ENCODE peak calls at places on chromosomes 6 and 20, in ten cellular contexts. T is CD8-positive, alpha-beta T cell; O is IMR-90; N is A673; Q is uterus; P is heart right ventricle; M is stomach; Z is adrenal gland; I is HCT116; F is prostate gland. L is an unnamed sample. For H3K4me1, the result is how much of the 10 kb centered on the place peaks cover.

GRCh38 chr6:36418558-36418957 is 24.1 kb downstream of the PXT1 start:
- DNase-seq in T (no peak), O (no peak), N (no peak), Q (no peak), P (no peak), M (no peak), Z (no peak), I (no peak), F (no peak), L (no peak)

GRCh38 chr20:44412402-44413144 is 57.1 kb downstream of the HNF4A start:
- DNase-seq in T (no peak), O (no peak), N (no peak), Q (no peak), P (no peak), M (no peak), Z (no peak), I (no peak), F (no peak), L (no peak)

GRCh38 chr6:170011233-170012142 is 260.1 kb downstream of the ERMARD start:
- DNase-seq in T (no peak), O (no peak), N (no peak), Q (peak), P (peak), M (no peak), Z (no peak), I (no peak), F (no peak), L (peak)

GRCh38 chr6:116046739-116047138 is 14.0 kb downstream of the FRK start:
- DNase-seq in T (no peak), O (no peak), N (no peak), Q (no peak), P (no peak), M (no peak), Z (no peak), I (no peak), F (no peak), L (no peak)

GRCh38 chr6:158476389-158476788 is 83.5 kb upstream of the TMEM181 start:
- DNase-seq in T (no peak), O (no peak), N (no peak), Q (no peak), P (no peak), M (no peak), Z (no peak), I (no peak), F (no peak), L (no peak)

GRCh38 chr6:131061041-131061770 is 1.8 kb downstream of the EPB41L2 start:
- DNase-seq in T (no peak), O (peak), N (peak), Q (no peak), P (no peak), M (no peak), Z (no peak), I (no peak), F (no peak), L (no peak)

GRCh38 chr20:62620624-62621023 is 21.7 kb upstream of the SLCO4A1 start:
- DNase-seq in T (no peak), O (no peak), N (no peak), Q (no peak), P (no peak), M (no peak), Z (no peak), I (no peak), F (no peak), L (no peak)

GRCh38 chr6:163501022-163501421 is 86.5 kb downstream of the QKI start:
- DNase-seq in T (no peak), O (no peak), N (no peak), Q (no peak), P (no peak), M (no peak), Z (no peak), I (no peak), F (no peak), L (no peak)

GRCh38 chr20:35597186-35597585 is 18.4 kb upstream of the SPAG4 start:
- DNase-seq in T (no peak), O (no peak), N (no peak), Q (no peak), P (no peak), M (no peak), Z (no peak), I (no peak), F (no peak), L (no peak)

GRCh38 chr20:10843161-10843711 is 169.4 kb upstream of the JAG1 start:
- DNase-seq in T (no peak), O (peak), N (no peak), Q (peak), P (no peak), M (no peak), Z (no peak), I (no peak), F (no peak), L (no peak)

GRCh38 chr20:32004963-32005362 is 5.3 kb upstream of the CCM2L start:
- DNase-seq in T (no peak), O (peak), N (no peak), Q (no peak), P (no peak), M (no peak), Z (no peak), I (peak), F (no peak), L (no peak)

GRCh38 chr6:165636415-165637048 is 26.5 kb downstream of the PDE10A start:
- DNase-seq in T (no peak), O (peak), N (no peak), Q (no peak), P (no peak), M (no peak), Z (no peak), I (no peak), F (no peak), L (no peak)

GRCh38 chr20:36311854-36312723 is 6.0 kb downstream of the DLGAP4 start:
- DNase-seq in T (peak), O (no peak), N (no peak), Q (no peak), P (no peak), M (no peak), Z (peak), I (no peak), F (no peak), L (no peak)

GRCh38 chr6:40788661-40789111 is 201.5 kb upstream of the LRFN2 start:
- DNase-seq in T (no peak), O (no peak), N (no peak), Q (no peak), P (no peak), M (no peak), Z (no peak), I (no peak), F (no peak), L (no peak)

GRCh38 chr6:40845588-40845987 is 193.4 kb downstream of the UNC5CL start:
- DNase-seq in T (no peak), O (peak), N (peak), Q (no peak), P (peak), M (peak), Z (peak), I (peak), F (peak), L (no peak)

GRCh38 chr6:23842760-23843159 is 283.3 kb upstream of the NRSN1 start:
- DNase-seq in T (no peak), O (no peak), N (no peak), Q (no peak), P (no peak), M (no peak), Z (no peak), I (no peak), F (no peak), L (no peak)

GRCh38 chr6:129586815-129587214 is 123.2 kb downstream of the ARHGAP18 start:
- DNase-seq in T (no peak), O (peak), N (no peak), Q (no peak), P (no peak), M (no peak), Z (no peak), I (no peak), F (no peak), L (no peak)

GRCh38 chr6:34560366-34561226 is 4.5 kb upstream of the SPDEF start:
- DNase-seq in T (no peak), O (peak), N (no peak), Q (no peak), P (no peak), M (peak), Z (no peak), I (no peak), F (no peak), L (no peak)

GRCh38 chr20:846894-847278 is 13.4 kb downstream of the FAM110A start:
- DNase-seq in T (peak), O (no peak), N (peak), Q (no peak), P (no peak), M (no peak), Z (no peak), I (no peak), F (no peak), L (no peak)

GRCh38 chr20:11654766-11655165 is 262.9 kb upstream of the BTBD3 start:
- DNase-seq in T (no peak), O (no peak), N (no peak), Q (no peak), P (no peak), M (no peak), Z (no peak), I (no peak), F (no peak), L (no peak)

GRCh38 chr20:50729925-50730764 is 1.2 kb upstream of the PARD6B start:
- DNase-seq in T (no peak), O (no peak), N (no peak), Q (no peak), P (no peak), M (no peak), Z (peak), I (no peak), F (no peak), L (no peak)

GRCh38 chr20:50731930-50732690 is 730 bp downstream of the PARD6B start:
- DNase-seq in T (peak), O (no peak), N (peak), Q (no peak), P (no peak), M (no peak), Z (peak), I (no peak), F (no peak), L (no peak)

GRCh38 chr20:50730765-50731054 is 670 bp upstream of the PARD6B start:
- DNase-seq in T (no peak), O (no peak), N (no peak), Q (no peak), P (no peak), M (no peak), Z (no peak), I (no peak), F (no peak), L (no peak)

GRCh38 chr20:50728981-50729874 is 2.2 kb upstream of the PARD6B start:
- DNase-seq in T (no peak), O (no peak), N (no peak), Q (no peak), P (no peak), M (peak), Z (no peak), I (peak), F (peak), L (no peak)

GRCh38 chr20:50731055-50731929 is at the start of gene PARD6B:
- DNase-seq in T (peak), O (peak), N (peak), Q (peak), P (peak), M (peak), Z (peak), I (peak), F (peak), L (peak)
- H3K4me1 ChIP-seq in T (under half), O (under half), N (under half), Q (under half), P (under half), M (half or more), Z (under half), I (half or more), F (under half), L (under half)

DNA sequence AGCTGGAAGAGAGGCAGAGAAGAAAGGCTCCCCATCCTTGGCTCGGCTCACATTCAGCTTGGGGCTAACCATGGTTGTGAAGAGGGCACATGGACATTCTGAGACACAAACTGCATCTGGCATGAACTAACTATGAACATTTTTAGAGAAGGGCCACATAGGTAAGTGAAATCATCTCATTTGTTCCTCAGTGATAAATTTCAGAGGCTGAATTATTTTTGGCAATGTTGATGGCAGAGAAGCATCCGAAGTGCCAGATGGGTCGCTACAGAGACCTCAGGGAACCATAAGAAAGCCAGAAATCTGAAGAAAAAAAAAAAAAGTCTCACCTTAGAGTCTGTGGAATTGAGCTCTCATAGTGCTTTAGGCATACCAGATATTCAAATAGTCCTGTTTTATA is 49.2 kb upstream of the FABP7 start:
- DNase-seq in T (no peak), O (no peak), N (no peak), Q (no peak), P (no peak), M (no peak), Z (no peak), I (no peak), F (no peak), L (no peak)
- H3K4me1 ChIP-seq in T (under half), O (under half), N (under half), Q (under half), P (under half), M (under half), Z (under half), I (under half), F (under half), L (under half)

DNA sequence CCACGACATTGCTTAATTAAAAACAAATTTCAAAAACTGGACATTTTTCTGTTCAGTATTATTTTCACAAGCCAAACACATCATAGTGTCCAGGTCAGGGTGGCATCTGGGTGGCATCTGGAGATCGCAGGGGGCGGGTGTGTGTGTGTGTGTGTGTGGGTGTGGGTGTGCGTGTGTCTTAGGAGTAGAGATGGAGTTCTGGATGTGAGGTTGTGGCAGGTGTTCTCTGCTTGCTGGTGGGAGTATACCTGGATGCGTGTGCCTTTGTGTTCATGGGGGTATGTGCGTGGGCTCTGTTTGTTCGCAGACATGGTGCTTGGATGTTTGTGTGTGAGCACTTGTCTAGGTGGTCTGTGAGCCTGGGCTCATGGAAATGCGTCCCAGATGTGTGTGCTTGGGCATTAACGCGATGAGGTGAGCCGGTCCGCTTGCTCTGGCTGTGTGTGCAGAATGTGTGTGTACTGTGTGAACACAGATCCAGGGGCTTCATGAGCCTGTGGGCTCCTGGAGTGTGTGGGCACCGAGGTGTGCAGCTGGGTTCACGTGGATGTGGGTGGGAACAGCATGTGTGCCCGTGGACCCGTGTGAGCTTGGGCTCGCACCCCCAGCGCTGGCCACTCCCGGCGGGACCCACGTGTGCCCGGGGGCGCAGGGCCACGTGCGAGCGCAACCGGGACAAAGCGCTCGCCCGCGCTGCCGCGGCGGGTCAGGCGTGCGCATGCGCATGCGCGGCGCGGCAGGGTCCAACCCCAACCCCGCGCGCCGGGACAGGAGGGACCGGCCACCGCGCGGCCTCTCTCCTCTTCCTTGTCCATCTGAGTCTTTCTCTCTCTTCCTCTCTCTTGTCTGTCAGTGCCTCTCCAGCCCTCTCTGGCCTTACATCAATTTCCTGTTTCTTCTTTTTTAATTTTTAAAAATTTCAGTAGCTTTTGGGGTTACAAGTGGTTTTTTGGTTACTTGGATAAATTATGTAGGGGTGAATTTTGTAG is 60.4 kb downstream of the SRC start:
- DNase-seq in T (no peak), O (peak), N (peak), Q (peak), P (no peak), M (peak), Z (peak), I (no peak), F (no peak), L (no peak)
- H3K4me1 ChIP-seq in T (under half), O (under half), N (under half), Q (under half), P (under half), M (under half), Z (under half), I (under half), F (under half), L (under half)

DNA sequence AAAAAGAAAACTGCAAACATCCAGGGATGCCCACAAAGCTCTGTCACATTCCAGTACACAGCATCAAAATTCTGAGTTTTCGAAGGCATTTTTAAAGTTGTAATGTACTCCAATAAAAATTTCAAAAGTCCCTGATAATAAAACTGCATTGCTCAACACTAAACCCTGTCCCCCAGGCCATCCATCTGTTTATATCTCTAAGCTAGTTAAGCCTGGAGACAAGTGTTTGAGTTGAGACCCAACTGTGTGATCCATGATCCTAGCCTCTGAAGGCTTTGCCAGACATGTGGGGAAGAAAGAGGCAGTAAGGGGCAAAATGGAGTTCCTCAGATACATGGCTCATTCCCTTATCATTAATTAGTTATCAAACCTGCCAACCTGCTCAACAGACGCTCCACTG is 198.4 kb downstream of the ISM1 start:
- DNase-seq in T (no peak), O (no peak), N (no peak), Q (no peak), P (no peak), M (no peak), Z (no peak), I (no peak), F (no peak), L (no peak)
- H3K4me1 ChIP-seq in T (under half), O (under half), N (under half), Q (under half), P (under half), M (under half), Z (under half), I (under half), F (under half), L (under half)

DNA sequence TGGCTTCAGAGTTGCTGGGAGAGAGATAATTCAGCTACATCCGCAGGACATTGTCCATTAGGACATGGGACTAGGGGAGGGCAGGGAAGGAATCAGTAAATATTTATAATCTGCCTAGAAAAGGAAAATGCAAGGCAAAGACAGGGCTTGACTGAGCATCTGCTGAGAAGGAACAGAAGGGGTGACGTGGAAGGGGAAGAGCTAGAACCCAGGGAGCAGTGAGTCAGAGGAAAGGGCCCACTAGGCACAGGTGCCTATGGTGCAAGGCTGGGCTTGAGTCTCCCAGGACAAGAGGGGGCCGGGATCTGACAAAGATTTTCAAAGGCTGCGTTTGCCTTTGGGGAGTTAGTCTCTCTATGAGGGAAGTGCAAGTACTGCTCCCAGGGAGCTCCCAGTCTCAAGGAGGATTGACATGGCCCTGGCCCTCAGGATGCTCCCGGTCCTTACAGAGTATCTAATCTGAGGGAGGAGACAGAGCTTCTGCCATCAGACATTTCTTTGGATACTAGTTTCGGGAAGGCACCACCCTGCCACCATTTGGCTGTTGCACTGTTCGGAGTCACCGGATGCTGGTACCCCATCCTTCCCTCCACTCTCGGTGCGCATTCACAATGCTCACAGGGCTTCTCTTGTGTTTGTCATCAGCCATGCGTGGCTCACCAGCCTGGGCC is 21.9 kb downstream of the VEGFA start:
- DNase-seq in T (no peak), O (peak), N (no peak), Q (no peak), P (no peak), M (no peak), Z (no peak), I (no peak), F (no peak), L (peak)
- H3K4me1 ChIP-seq in T (under half), O (under half), N (under half), Q (under half), P (half or more), M (under half), Z (under half), I (under half), F (under half), L (under half)

DNA sequence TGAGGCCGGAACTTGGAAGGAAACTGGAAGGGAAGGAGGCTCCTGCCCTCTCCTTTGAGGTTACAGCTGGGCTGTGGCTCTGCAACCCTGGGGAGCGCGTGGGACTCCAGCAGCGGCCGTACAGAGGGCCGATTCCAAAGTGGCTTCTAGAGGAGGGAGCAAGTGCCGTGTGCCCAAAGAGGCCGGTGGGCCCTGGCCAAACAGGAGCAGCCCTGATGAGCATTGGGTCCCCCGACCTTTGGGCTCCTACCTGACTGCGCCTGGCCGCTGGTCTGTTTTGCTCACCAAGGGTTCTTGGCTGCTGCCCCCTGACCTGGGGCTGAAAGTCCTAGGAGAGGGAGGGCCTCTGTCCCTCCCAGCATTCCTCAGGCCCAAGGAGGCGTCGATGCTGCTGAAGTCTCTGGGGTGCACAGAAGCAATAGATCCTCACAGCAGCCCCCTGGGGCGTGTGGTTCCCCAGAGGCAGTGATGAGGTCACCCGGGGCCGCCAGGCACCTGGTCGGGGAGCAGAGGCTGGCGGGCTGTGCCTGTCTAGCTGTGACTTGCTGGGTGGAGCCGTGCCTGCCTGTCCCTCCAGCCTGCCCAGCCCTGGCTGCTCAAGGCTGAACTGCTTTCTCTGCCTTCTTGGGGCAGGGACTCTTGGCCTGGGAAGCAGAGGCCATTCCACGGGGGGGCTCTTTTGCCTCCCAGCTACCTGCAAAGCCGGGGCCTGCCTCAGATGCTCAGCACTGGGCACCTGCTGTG is 9.8 kb downstream of the RBM38 start:
- DNase-seq in T (no peak), O (no peak), N (no peak), Q (no peak), P (no peak), M (no peak), Z (peak), I (no peak), F (no peak), L (no peak)
- H3K4me1 ChIP-seq in T (half or more), O (under half), N (under half), Q (under half), P (half or more), M (half or more), Z (under half), I (under half), F (under half), L (under half)

DNA sequence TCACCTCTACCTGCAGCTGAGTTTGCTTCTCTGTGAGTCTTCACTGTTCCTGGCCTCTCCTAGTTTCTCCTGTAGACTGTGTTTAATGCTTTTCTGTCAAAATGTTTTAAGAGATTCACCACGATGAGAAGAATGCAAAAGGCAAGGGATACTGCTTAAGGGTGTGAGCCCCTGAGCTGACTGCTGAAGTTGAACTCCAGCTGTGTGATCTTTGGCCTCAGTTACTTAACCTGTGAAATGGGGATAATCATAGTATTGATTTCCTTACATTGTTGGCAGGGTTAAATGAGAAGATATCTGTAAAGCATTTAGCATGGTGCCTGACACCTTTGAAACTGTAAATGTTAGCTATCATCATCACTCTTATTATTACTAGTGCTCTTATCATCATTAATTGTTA is 230.2 kb upstream of the MYLIP start:
- DNase-seq in T (no peak), O (no peak), N (no peak), Q (no peak), P (no peak), M (no peak), Z (no peak), I (no peak), F (no peak), L (no peak)
- H3K4me1 ChIP-seq in T (under half), O (under half), N (under half), Q (under half), P (under half), M (under half), Z (under half), I (under half), F (under half), L (under half)